ENCODE peak calls at places on chromosomes 13 and 19, in seven cellular contexts. D is fibroblast of mammary gland; E is lower leg skin; U is cardiac fibroblast; Y is transverse colon; Q is testis; N is CD8-positive, alpha-beta T cell. M is an unnamed sample.

GRCh38 chr19:16824658-16825311 is 4.4 kb upstream of the SIN3B start:
- DNase-seq in E (no peak), D (peak; percentile 52), Q (no peak), U (peak; percentile 49), N (no peak), Y (no peak), M (no peak)

GRCh38 chr19:3691372-3691716 is 8.9 kb downstream of the PIP5K1C start:
- DNase-seq in U (no peak), Q (no peak), E (no peak), Y (no peak), D (no peak), N (no peak), M (no peak)

GRCh38 chr13:65093352-65093751 is 2136.8 kb downstream of the PCDH9 start:
- DNase-seq in D (no peak), Y (no peak), U (no peak), E (no peak), N (no peak), Q (no peak), M (no peak)

GRCh38 chr13:97434417-97435296 is 688 bp downstream of the RAP2A start:
- DNase-seq in N (peak; percentile 48), E (peak; percentile 91), D (peak; percentile 24), Y (peak; percentile 43), U (peak; percentile 41), Q (peak; percentile 58), M (no peak)

GRCh38 chr13:102011539-102011938 is 390.3 kb downstream of the FGF14 start:
- DNase-seq in D (no peak), Y (no peak), Q (no peak), E (no peak), U (no peak), N (no peak), M (no peak)

GRCh38 chr19:35352448-35353304 is 5.0 kb downstream of the FFAR1 start:
- DNase-seq in Q (peak; percentile 73), D (peak; percentile 70), N (peak; percentile 70), U (peak; percentile 80), Y (peak; percentile 73), E (peak; percentile 90), M (peak; percentile 89)

GRCh38 chr13:31797154-31797775 is 57.9 kb downstream of the RXFP2 start:
- DNase-seq in Y (no peak), N (no peak), E (no peak), U (peak; percentile 70), Q (no peak), D (peak; percentile 75), M (no peak)

GRCh38 chr19:10691178-10691881 is 9.9 kb upstream of the QTRT1 start:
- DNase-seq in E (no peak), Y (no peak), Q (no peak), D (no peak), N (no peak), U (no peak), M (no peak)

GRCh38 chr19:39166571-39167391 is 30.0 kb upstream of the NCCRP1 start:
- DNase-seq in N (no peak), Q (peak; percentile 68), Y (peak; percentile 88), E (peak; percentile 95), U (no peak), D (no peak), M (no peak)

GRCh38 chr19:35260694-35261304 is 8.0 kb upstream of the USF2 start:
- DNase-seq in E (peak; percentile 25), D (no peak), U (no peak), N (peak; percentile 7), Y (no peak), Q (peak; percentile 13), M (peak; percentile 1)

GRCh38 chr13:54607421-54607820 is 1578.8 kb downstream of the OLFM4 start:
- DNase-seq in Y (no peak), D (no peak), U (no peak), E (no peak), Q (no peak), N (no peak), M (no peak)

GRCh38 chr13:35566340-35566739 is 89.9 kb upstream of the MAB21L1 start:
- DNase-seq in N (peak; percentile 11), U (no peak), Q (no peak), Y (no peak), D (peak; percentile 5), E (no peak), M (no peak)

GRCh38 chr13:51804295-51805172 is 571 bp upstream of the DHRS12 start:
- DNase-seq in N (no peak), E (no peak), Q (peak; percentile 40), Y (peak; percentile 53), U (no peak), D (no peak), M (no peak)

GRCh38 chr13:114145722-114146121 is 13.3 kb upstream of the RASA3 start:
- DNase-seq in E (peak; percentile 72), Y (no peak), U (no peak), N (no peak), Q (no peak), D (no peak), M (no peak)

GRCh38 chr13:77918391-77919261 is at the start of gene EDNRB:
- DNase-seq in U (peak; percentile 54), E (peak; percentile 88), N (no peak), Q (peak; percentile 39), Y (peak; percentile 18), D (peak; percentile 43), M (no peak)
- TF ChIP-seq CTCF in U (peak; percentile 22), E (no peak), N (no peak), Q (no peak), Y (peak; percentile 6), D (peak; percentile 7), M (no peak)

GRCh38 chr19:7925171-7925837 is 631 bp downstream of the CTXN1 start:
- DNase-seq in Q (peak; percentile 89), D (peak; percentile 67), N (peak; percentile 76), Y (peak; percentile 77), E (peak; percentile 94), U (peak; percentile 67), M (peak; percentile 93)

GRCh38 chr19:7926727-7927604 is 1.0 kb upstream of the CTXN1 start:
- DNase-seq in N (no peak), E (no peak), Y (no peak), U (no peak), D (no peak), Q (no peak), M (no peak)

GRCh38 chr19:7924651-7925170 is 1.2 kb downstream of the CTXN1 start:
- DNase-seq in E (no peak), Q (no peak), D (no peak), Y (no peak), U (no peak), N (no peak), M (no peak)

GRCh38 chr19:7927605-7928333 is 1.8 kb upstream of the CTXN1 start:
- DNase-seq in D (no peak), U (no peak), Q (no peak), N (no peak), E (no peak), Y (no peak), M (no peak)

GRCh38 chr19:7926021-7926726 is at the start of gene CTXN1:
- DNase-seq in Q (peak; percentile 83), Y (peak; percentile 81), E (no peak), N (peak; percentile 76), D (peak; percentile 36), U (peak; percentile 44), M (peak; percentile 97)
- TF ChIP-seq CTCF in Q (peak; percentile 11), Y (no peak), E (no peak), N (no peak), D (no peak), U (no peak), M (no peak)

GRCh38 chr19:55097864-55098715 is 19.3 kb downstream of the PPP1R12C start:
- DNase-seq in Y (no peak), E (no peak), Q (peak; percentile 76), N (no peak), D (no peak), U (no peak), M (peak; percentile 30)

GRCh38 chr19:55103190-55103589 is 14.2 kb downstream of the PPP1R12C start:
- DNase-seq in Q (no peak), U (no peak), Y (no peak), D (no peak), E (no peak), N (no peak), M (no peak)

GRCh38 chr19:55101261-55101660 is 16.2 kb downstream of the PPP1R12C start:
- DNase-seq in Q (no peak), Y (no peak), E (no peak), U (no peak), D (no peak), N (no peak), M (no peak)

GRCh38 chr19:55098716-55099556 is 18.5 kb downstream of the PPP1R12C start:
- DNase-seq in D (no peak), Q (no peak), E (no peak), Y (no peak), U (no peak), N (no peak), M (peak; percentile 29)

DNA sequence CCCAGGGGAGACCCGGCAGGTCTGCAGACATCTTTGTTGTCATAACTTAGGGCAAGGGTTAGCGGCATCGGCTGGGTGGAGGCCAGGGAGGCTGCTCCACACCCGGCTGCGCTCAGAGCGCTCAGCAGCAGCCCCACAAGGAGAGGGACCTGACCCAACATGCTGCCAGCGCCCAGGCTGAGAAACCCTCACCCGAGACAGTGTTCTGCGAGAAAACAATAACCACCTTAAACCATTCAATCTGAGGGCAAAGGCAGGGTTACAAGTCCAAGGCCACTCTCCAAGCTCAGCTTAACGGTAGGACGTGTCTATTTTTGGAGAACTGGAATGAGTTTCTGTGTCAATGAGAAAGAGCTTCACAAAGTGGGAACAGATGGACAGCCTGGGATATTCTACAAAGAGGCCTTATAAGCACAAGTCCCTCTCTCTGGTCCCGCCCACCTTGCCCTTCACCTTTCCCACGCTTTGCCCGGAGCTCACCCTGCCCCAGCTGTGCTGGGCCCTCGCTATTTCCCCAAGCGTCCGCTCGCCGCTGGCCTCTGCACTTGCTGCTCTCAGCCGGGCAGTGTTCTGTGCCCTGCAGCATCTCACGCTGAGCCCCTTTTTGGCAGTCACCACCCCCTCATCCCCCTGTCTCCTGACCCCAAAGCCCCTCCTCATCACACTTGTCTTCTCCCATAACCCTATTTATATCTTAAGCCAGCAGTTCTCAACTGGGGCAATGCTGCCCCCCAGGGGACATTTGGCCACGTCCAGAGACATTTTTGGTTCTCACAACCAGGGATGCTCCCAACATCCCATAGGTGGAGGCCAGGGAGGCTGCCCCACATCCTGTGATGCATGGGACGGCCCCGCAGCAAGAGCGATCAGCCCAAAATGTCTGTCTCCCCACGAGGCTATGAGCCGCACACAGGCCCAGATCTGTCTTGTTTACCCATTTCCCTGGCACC is 17.6 kb downstream of the PPP1R12C start:
- DNase-seq in D (no peak), Y (no peak), E (no peak), Q (peak; percentile 21), N (no peak), U (peak; percentile 22), M (no peak)
- TF ChIP-seq CTCF in D (peak; percentile 20), Y (no peak), E (no peak), Q (no peak), N (no peak), U (no peak), M (no peak)

GRCh38 chr19:30559446-30559845 is 187.3 kb downstream of the ZNF536 start:
- DNase-seq in U (no peak), E (no peak), Y (no peak), D (no peak), N (no peak), Q (no peak), M (no peak)

GRCh38 chr19:30557927-30558557 is 185.9 kb downstream of the ZNF536 start:
- DNase-seq in Q (no peak), Y (no peak), N (no peak), E (no peak), D (no peak), U (no peak), M (no peak)

GRCh38 chr19:30556230-30556711 is 184.1 kb downstream of the ZNF536 start:
- DNase-seq in D (no peak), Y (no peak), N (no peak), U (no peak), E (no peak), Q (no peak), M (no peak)

GRCh38 chr19:30557212-30557611 is 185.0 kb downstream of the ZNF536 start:
- DNase-seq in Y (no peak), E (no peak), U (no peak), Q (no peak), D (no peak), N (no peak), M (no peak)

GRCh38 chr19:30558793-30559192 is 186.6 kb downstream of the ZNF536 start:
- DNase-seq in D (no peak), Q (no peak), N (no peak), E (no peak), U (no peak), Y (no peak), M (no peak)
- TF ChIP-seq CTCF in D (no peak), Q (no peak), N (no peak), E (no peak), U (no peak), Y (no peak), M (no peak)